ENCODE peak calls at places on chromosomes 13 and 19, in seven cellular contexts. E is iPS DF 6.9; U is fibroblast of the aortic adventitia; W is astrocyte of the spinal cord; S is CD8-positive, alpha-beta T cell; Q is right atrium auricular region; R is breast epithelium. X is an unnamed sample.

GRCh38 chr19:28574212-28574611 is 638.7 kb downstream of the UQCRFS1 start:
- DNase-seq in W (no peak), Q (no peak), R (no peak), S (no peak), U (no peak), E (no peak), X (no peak)

GRCh38 chr19:347946-348861 is 3.6 kb upstream of the MIER2 start:
- DNase-seq in W (no peak), U (no peak), Q (no peak), R (no peak), E (no peak), S (no peak), X (no peak)

GRCh38 chr13:52141299-52141698 is 12.4 kb upstream of the NEK5 start:
- DNase-seq in Q (no peak), R (no peak), E (no peak), S (no peak), W (no peak), U (no peak), X (peak; percentile 6)

GRCh38 chr13:62113145-62113544 is 697.5 kb upstream of the PCDH20 start:
- DNase-seq in W (peak; percentile 5), R (no peak), S (no peak), Q (no peak), E (no peak), U (no peak), X (no peak)

GRCh38 chr19:31318790-31319189 is 30.4 kb downstream of the TSHZ3 start:
- DNase-seq in E (no peak), R (no peak), S (no peak), Q (no peak), U (no peak), W (no peak), X (no peak)

GRCh38 chr19:13784731-13785452 is 10.4 kb upstream of the ZSWIM4 start:
- DNase-seq in Q (peak; percentile 73), E (no peak), R (peak; percentile 78), W (peak; percentile 63), U (peak; percentile 68), S (peak; percentile 73), X (peak; percentile 78)

GRCh38 chr19:18417250-18418033 is 1.8 kb upstream of the SSBP4 start:
- DNase-seq in U (peak; percentile 72), S (no peak), E (no peak), R (no peak), Q (peak; percentile 85), W (peak; percentile 90), X (peak; percentile 90)

GRCh38 chr13:87524775-87525174 is 146.4 kb upstream of the SLITRK5 start:
- DNase-seq in S (no peak), Q (no peak), E (no peak), U (no peak), W (no peak), R (no peak), X (no peak)

GRCh38 chr13:84972907-84973306 is 826.3 kb downstream of the SLITRK6 start:
- DNase-seq in U (no peak), E (no peak), Q (no peak), S (no peak), R (no peak), W (no peak), X (no peak)

GRCh38 chr19:10294368-10294697 is 4.6 kb downstream of the ICAM5 start:
- DNase-seq in S (no peak), W (no peak), Q (no peak), E (no peak), U (no peak), R (no peak), X (no peak)
- H3K4me3 ChIP-seq in S (no peak overlapping the region), W (no peak overlapping the region), Q (no peak overlapping the region), E (no peak overlapping the region), U (no peak overlapping the region), R (no peak overlapping the region), X (no peak overlapping the region)

GRCh38 chr19:58516964-58517833 is 2.4 kb downstream of the ZBTB45 start:
- DNase-seq in W (no peak), U (no peak), Q (no peak), R (no peak), E (no peak), S (no peak), X (no peak)
- H3K4me3 ChIP-seq in W (no peak overlapping the region), U (peak overlapping the region; percentile 28), Q (no peak overlapping the region), R (peak overlapping the region; percentile 93), E (no peak overlapping the region), S (no peak overlapping the region), X (no peak overlapping the region)

GRCh38 chr13:27159806-27160563 is 11.6 kb downstream of the USP12 start:
- DNase-seq in Q (no peak), U (no peak), E (no peak), S (no peak), R (no peak), W (no peak), X (no peak)
- H3K4me3 ChIP-seq in Q (no peak overlapping the region), U (no peak overlapping the region), E (no peak overlapping the region), S (no peak overlapping the region), R (no peak overlapping the region), W (no peak overlapping the region), X (no peak overlapping the region)

DNA sequence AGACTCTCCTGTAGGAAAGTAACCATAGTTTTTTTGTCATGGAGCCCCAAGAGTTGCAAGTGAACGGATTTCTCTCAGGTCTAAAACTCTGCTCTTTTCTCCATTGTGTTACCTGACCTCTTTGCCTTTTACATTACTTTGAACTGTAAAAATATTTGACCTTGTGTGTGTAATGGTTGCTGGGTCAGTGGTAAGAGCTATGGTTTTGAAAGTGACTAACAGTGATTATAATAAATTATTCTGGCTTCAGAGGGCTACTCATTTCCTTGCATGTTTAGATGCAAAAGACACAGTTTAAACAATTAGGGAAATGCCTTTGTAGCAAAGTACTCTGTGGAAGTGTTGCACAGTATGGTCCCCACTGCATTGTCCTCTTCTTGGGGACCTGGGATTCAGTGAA is 29.3 kb upstream of the PSG8 start:
- DNase-seq in E (no peak), S (no peak), Q (no peak), R (no peak), W (no peak), U (no peak), X (no peak)
- H3K4me3 ChIP-seq in E (no peak overlapping the region), S (no peak overlapping the region), Q (no peak overlapping the region), R (no peak overlapping the region), W (no peak overlapping the region), U (no peak overlapping the region), X (no peak overlapping the region)

DNA sequence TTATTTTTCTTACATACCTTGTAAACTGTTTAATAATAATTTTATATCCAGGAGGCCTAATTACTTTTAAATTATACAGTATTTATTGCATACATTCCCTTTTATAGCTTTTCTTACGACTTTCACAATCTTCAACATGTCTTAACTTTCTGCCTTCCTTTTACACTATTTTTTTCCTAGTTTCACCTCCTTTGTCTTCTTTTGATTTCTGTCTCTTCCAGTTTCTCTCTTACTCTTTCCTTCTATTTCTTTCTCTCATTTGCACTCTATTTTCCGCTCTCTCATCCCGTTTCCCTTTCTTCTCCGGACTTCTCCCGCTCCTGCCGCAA is 11.5 kb downstream of the ZNF552 start:
- DNase-seq in W (no peak), E (no peak), S (no peak), U (no peak), R (no peak), Q (no peak), X (no peak)
- H3K4me3 ChIP-seq in W (peak overlapping the region; percentile 83), E (peak overlapping the region; percentile 36), S (peak overlapping the region; percentile 57), U (peak overlapping the region; percentile 70), R (peak overlapping the region; percentile 73), Q (peak overlapping the region; percentile 38), X (peak overlapping the region; percentile 72)

GRCh38 chr19:19460258-19460731 is 54.8 kb downstream of the GATAD2A start:
- DNase-seq in S (no peak), Q (no peak), R (no peak), U (no peak), E (no peak), W (no peak), X (no peak)

GRCh38 chr19:19460761-19461265 is 54.5 kb downstream of the TSSK6 start:
- DNase-seq in R (peak; percentile 30), S (peak; percentile 62), U (peak; percentile 32), W (no peak), Q (peak; percentile 86), E (no peak), X (peak; percentile 63)

GRCh38 chr19:19461306-19461670 is 54.1 kb downstream of the TSSK6 start:
- DNase-seq in U (peak; percentile 14), Q (no peak), S (no peak), E (no peak), R (no peak), W (no peak), X (no peak)

GRCh38 chr19:19463348-19464117 is 51.8 kb downstream of the TSSK6 start:
- DNase-seq in E (no peak), S (no peak), U (peak; percentile 79), W (peak; percentile 75), R (no peak), Q (peak; percentile 71), X (peak; percentile 74)

DNA sequence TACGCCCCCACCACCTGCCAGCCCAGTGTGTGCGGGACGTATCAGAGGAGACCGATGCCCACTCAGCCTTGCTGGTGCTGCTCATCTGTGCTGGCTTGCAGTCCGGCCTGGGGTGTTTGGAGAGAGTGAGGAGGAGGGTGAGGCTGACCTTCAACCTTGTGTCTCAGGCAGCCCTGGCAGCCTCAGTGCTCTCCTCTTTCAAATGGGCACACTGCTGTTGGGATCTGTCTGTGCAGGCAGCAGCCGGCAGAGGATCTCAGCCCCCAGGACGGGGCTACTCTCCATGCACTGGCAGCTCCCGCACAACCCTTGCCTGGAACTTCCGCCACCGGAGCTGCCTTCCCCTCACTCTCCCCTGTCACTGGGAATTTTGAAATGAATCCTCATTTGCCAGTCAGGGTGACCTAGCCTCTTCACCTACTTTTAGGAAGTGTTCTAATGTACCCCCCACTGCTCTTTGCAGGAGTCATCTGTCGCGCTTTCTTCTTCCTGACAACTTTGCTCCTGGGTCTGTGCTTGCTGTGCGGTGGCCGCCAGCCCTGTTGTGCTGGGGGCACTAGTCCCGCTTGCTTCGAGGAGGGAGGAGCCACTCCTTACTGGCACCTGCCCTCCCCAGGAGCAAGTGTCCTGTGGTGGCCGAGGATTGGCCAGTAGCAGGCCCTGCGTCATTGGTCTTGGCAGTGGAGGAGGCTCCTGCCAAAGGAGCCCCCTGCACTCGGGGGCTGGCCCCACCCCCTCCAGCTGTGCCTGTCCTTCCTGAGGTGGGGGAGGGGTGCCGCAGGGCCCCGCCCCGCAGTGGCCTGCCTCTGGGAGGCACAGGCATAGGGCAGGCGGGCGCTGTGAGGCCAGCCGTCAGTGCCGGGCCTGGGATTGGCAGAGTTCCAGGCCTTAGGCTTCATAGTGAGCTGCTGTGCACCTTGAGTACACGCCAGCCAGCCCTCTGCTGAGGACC is 53.4 kb downstream of the TSSK6 start:
- DNase-seq in Q (peak; percentile 63), W (peak; percentile 66), U (peak; percentile 40), E (peak; percentile 73), R (no peak), S (peak; percentile 36), X (peak; percentile 65)
- H3K4me3 ChIP-seq in Q (no peak overlapping the region), W (no peak overlapping the region), U (no peak overlapping the region), E (no peak overlapping the region), R (peak overlapping the region; percentile 41), S (peak overlapping the region; percentile 30), X (no peak overlapping the region)

X was measured in fibroblast of villous mesenchyme.